ENCODE peak calls at places on chromosomes 5 and 9, in six cellular contexts. O, J, T, L, E and N are unnamed samples. For H3K4me1, the result is how much of the 10 kb centered on the place peaks cover.

GRCh38 chr5:2295476-2295875 is 412.8 kb upstream of the IRX4 start:
- DNase-seq in O (no peak), J (no peak), T (no peak), L (no peak), E (no peak), N (no peak)

GRCh38 chr5:13990896-13991295 is 46.4 kb upstream of the DNAH5 start:
- DNase-seq in O (no peak), J (no peak), T (no peak), L (no peak), E (no peak), N (no peak)

GRCh38 chr5:125612356-125613149 is 810.7 kb upstream of the GRAMD2B start:
- DNase-seq in O (no peak), J (no peak), T (no peak), L (peak), E (no peak), N (no peak)

GRCh38 chr9:109320338-109320733 is 523 bp downstream of the EPB41L4B start:
- DNase-seq in O (no peak), J (no peak), T (no peak), L (no peak), E (peak), N (no peak)

GRCh38 chr9:138048184-138048583 is 170.6 kb downstream of the CACNA1B start:
- DNase-seq in O (no peak), J (no peak), T (no peak), L (no peak), E (no peak), N (no peak)

GRCh38 chr9:3916420-3916819 is 383.4 kb downstream of the GLIS3 start:
- DNase-seq in O (no peak), J (no peak), T (no peak), L (no peak), E (no peak), N (no peak)

GRCh38 chr5:16740046-16740445 is 123.2 kb upstream of the RETREG1 start:
- DNase-seq in O (no peak), J (no peak), T (no peak), L (no peak), E (no peak), N (no peak)

GRCh38 chr5:173201636-173202265 is 33.3 kb downstream of the NKX2-5 start:
- DNase-seq in O (peak), J (no peak), T (no peak), L (no peak), E (no peak), N (peak)

GRCh38 chr5:143770430-143770829 is 41.5 kb upstream of the HMHB1 start:
- DNase-seq in O (no peak), J (no peak), T (no peak), L (no peak), E (no peak), N (no peak)

GRCh38 chr5:6118691-6119090 is 259.7 kb downstream of the MED10 start:
- DNase-seq in O (no peak), J (no peak), T (no peak), L (no peak), E (no peak), N (no peak)

GRCh38 chr9:6924149-6924548 is 166.4 kb downstream of the KDM4C start:
- DNase-seq in O (no peak), J (no peak), T (no peak), L (no peak), E (no peak), N (no peak)

GRCh38 chr9:9719373-9720112 is 893.3 kb downstream of the PTPRD start:
- DNase-seq in O (no peak), J (no peak), T (no peak), L (peak), E (no peak), N (no peak)

GRCh38 chr5:135435467-135436330 is 11.4 kb downstream of the DCANP1 start:
- DNase-seq in O (no peak), J (no peak), T (no peak), L (no peak), E (peak), N (peak)

GRCh38 chr9:107190031-107190935 is 92.8 kb upstream of the RAD23B start:
- DNase-seq in O (peak), J (no peak), T (no peak), L (no peak), E (no peak), N (no peak)

GRCh38 chr9:95508242-95508967 is 8.4 kb downstream of the PTCH1 start:
- DNase-seq in O (no peak), J (no peak), T (no peak), L (peak), E (no peak), N (peak)

GRCh38 chr9:134408389-134408788 is 82.1 kb downstream of the RXRA start:
- DNase-seq in O (no peak), J (no peak), T (no peak), L (peak), E (peak), N (no peak)
- H3K4me1 ChIP-seq in O (under half), J (under half), T (half or more), L (half or more), E (under half), N (under half)

GRCh38 chr9:84866402-84866801 is 196.9 kb downstream of the NTRK2 start:
- DNase-seq in O (no peak), J (no peak), T (no peak), L (no peak), E (no peak), N (no peak)

GRCh38 chr9:84862786-84863185 is 193.3 kb downstream of the NTRK2 start:
- DNase-seq in O (peak), J (no peak), T (no peak), L (no peak), E (no peak), N (peak)

GRCh38 chr9:84869091-84869490 is 199.6 kb downstream of the NTRK2 start:
- DNase-seq in O (no peak), J (no peak), T (no peak), L (no peak), E (no peak), N (no peak)

GRCh38 chr9:84863372-84863771 is 193.8 kb downstream of the NTRK2 start:
- DNase-seq in O (no peak), J (no peak), T (no peak), L (no peak), E (no peak), N (no peak)

DNA sequence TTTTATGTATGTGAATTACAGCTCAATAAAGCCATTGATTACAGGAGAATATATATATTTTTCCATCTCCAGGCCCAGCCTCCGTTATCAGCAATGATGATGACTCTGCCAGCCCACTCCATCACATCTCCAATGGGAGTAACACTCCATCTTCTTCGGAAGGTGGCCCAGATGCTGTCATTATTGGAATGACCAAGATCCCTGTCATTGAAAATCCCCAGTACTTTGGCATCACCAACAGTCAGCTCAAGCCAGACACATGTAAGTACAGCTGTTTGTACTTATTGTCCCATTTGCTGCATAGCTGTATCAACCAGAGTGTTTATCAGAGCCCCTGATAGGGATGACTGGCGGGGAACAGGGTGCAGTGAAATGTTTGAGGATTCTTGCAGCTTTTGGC is 197.6 kb downstream of the NTRK2 start:
- DNase-seq in O (no peak), J (no peak), T (no peak), L (no peak), E (no peak), N (no peak)
- H3K4me1 ChIP-seq in O (under half), J (under half), T (under half), L (under half), E (under half), N (under half)

GRCh38 chr5:56170557-56170956 is 62.6 kb downstream of the ANKRD55 start:
- DNase-seq in O (peak), J (no peak), T (no peak), L (no peak), E (no peak), N (no peak)

GRCh38 chr5:56175028-56175427 is 58.1 kb downstream of the ANKRD55 start:
- DNase-seq in O (no peak), J (no peak), T (no peak), L (no peak), E (no peak), N (no peak)

GRCh38 chr5:56169949-56170348 is 63.2 kb downstream of the ANKRD55 start:
- DNase-seq in O (no peak), J (no peak), T (no peak), L (no peak), E (no peak), N (no peak)

GRCh38 chr5:56169281-56169680 is 63.8 kb downstream of the ANKRD55 start:
- DNase-seq in O (peak), J (no peak), T (no peak), L (no peak), E (no peak), N (no peak)

DNA sequence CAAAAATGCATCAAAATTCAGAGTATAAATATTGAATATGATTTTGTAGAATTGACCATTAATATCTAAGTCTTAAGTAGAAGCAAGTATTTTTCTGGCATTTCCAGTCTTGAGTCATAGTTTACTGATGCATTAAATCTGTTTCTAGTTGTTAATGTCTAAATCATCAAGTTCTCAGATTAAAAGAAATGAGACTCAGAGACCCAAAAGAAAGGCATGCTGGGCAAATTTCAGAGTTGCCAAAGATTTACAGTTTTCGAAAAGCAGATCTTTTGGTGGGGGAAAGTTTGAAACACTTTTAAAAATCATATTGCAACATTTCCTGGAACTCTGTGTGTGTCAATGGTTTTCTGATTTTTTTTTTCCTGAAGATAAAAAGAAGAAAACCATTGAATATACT is 60.9 kb downstream of the ANKRD55 start:
- DNase-seq in O (peak), J (no peak), T (no peak), L (no peak), E (no peak), N (no peak)
- H3K4me1 ChIP-seq in O (under half), J (under half), T (under half), L (under half), E (under half), N (under half)

GRCh38 chr5:34675857-34676256 is 19.7 kb downstream of the RAI14 start:
- DNase-seq in O (no peak), J (no peak), T (no peak), L (no peak), E (no peak), N (no peak)
- H3K4me1 ChIP-seq in O (half or more), J (under half), T (under half), L (under half), E (under half), N (under half)

DNA sequence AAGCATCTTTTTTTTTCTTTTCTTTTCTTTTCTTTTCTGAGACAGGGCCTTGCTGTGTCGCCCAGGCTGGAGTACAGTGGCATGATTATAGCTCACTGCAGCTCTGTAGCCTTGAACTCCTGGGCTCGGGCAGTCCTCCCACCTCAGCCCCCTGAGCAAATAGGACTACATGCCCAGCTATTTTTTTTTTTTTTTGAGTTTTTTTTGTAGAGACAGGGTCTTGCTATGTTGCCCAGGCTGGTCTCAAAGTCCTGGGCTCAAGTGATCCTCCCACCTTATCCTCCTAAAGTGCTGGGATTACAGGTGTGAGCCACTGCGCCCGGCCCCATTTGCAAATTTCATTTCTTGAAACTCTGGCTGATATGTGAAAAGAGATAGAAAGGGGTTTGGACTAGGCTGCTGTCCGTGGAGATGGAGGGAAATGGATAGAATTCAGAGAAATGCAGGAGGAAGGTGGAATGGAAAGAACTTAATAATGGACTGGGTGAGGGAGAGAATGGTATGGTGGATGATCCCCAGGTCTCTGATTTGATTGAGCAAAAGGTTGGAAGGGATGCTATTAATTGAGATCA is 32.9 kb downstream of the TNFAIP8 start:
- DNase-seq in O (no peak), J (no peak), T (no peak), L (no peak), E (no peak), N (no peak)
- H3K4me1 ChIP-seq in O (under half), J (under half), T (under half), L (under half), E (under half), N (under half)

GRCh38 chr5:68292316-68292715 is 76.8 kb downstream of the PIK3R1 start:
- DNase-seq in O (peak), J (no peak), T (no peak), L (no peak), E (no peak), N (no peak)
- H3K4me1 ChIP-seq in O (under half), J (under half), T (under half), L (under half), E (under half), N (under half)

GRCh38 chr5:95822408-95823240 is at the start of gene GLRX:
- DNase-seq in O (peak), J (peak), T (peak), L (peak), E (peak), N (peak)
- H3K4me1 ChIP-seq in O (under half), J (under half), T (under half), L (under half), E (under half), N (under half)